ENCODE peak calls at places on chromosomes 3 and 15, in four cellular contexts. One of them, this sample, is unnamed.

GRCh38 chr15:31338879-31339557 is 12.4 kb downstream of the KLF13 start:
- DNase-seq in HepG2: peak; percentile 38
- DNase-seq in WTC11: no peak
- DNase-seq in GM12878: peak; percentile 75
- DNase-seq in this sample: no peak

GRCh38 chr3:186849392-186849975 is 7.0 kb downstream of the ADIPOQ start:
- DNase-seq in WTC11: no peak
- DNase-seq in GM12878: peak; percentile 30
- DNase-seq in HepG2: peak; percentile 67
- DNase-seq in this sample: no peak

GRCh38 chr3:28743843-28744242 is 395.2 kb upstream of the AZI2 start:
- DNase-seq in WTC11: no peak
- DNase-seq in GM12878: no peak
- DNase-seq in HepG2: no peak
- DNase-seq in this sample: no peak

GRCh38 chr15:97961067-97961954 is 808 bp downstream of the ARRDC4 start:
- DNase-seq in WTC11: peak; percentile 66
- DNase-seq in GM12878: no peak
- DNase-seq in HepG2: peak; percentile 2
- DNase-seq in this sample: peak; percentile 65

GRCh38 chr3:41933154-41933676 is 28.7 kb downstream of the ULK4 start:
- DNase-seq in WTC11: no peak
- DNase-seq in HepG2: no peak
- DNase-seq in GM12878: no peak
- DNase-seq in this sample: no peak

GRCh38 chr3:131612745-131613144 is 110.0 kb upstream of the MRPL3 start:
- DNase-seq in HepG2: no peak
- DNase-seq in WTC11: no peak
- DNase-seq in GM12878: no peak
- DNase-seq in this sample: no peak

GRCh38 chr3:47850062-47850802 is 47.3 kb downstream of the DHX30 start:
- DNase-seq in GM12878: no peak
- DNase-seq in HepG2: peak; percentile 50
- DNase-seq in WTC11: no peak
- DNase-seq in this sample: no peak

GRCh38 chr3:107818025-107818424 is 272.8 kb downstream of the CD47 start:
- DNase-seq in WTC11: no peak
- DNase-seq in GM12878: no peak
- DNase-seq in HepG2: no peak
- DNase-seq in this sample: no peak

GRCh38 chr3:23324745-23325144 is 121.6 kb downstream of the UBE2E2 start:
- DNase-seq in WTC11: no peak
- DNase-seq in GM12878: peak; percentile 12
- DNase-seq in HepG2: no peak
- DNase-seq in this sample: no peak

GRCh38 chr3:37024092-37024491 is 30.8 kb downstream of the MLH1 start:
- DNase-seq in HepG2: no peak
- DNase-seq in WTC11: no peak
- DNase-seq in GM12878: no peak
- DNase-seq in this sample: peak; percentile 22

GRCh38 chr15:66735909-66736305 is 33.9 kb downstream of the SMAD6 start:
- DNase-seq in GM12878: no peak
- DNase-seq in WTC11: no peak
- DNase-seq in HepG2: no peak
- DNase-seq in this sample: no peak

GRCh38 chr15:45112143-45112591 is 1.8 kb downstream of the DUOX2 start:
- DNase-seq in GM12878: no peak
- DNase-seq in WTC11: no peak
- DNase-seq in HepG2: no peak
- DNase-seq in this sample: no peak

GRCh38 chr3:107116251-107116650 is 261.0 kb upstream of the CCDC54 start:
- DNase-seq in HepG2: no peak
- DNase-seq in GM12878: no peak
- DNase-seq in WTC11: no peak
- DNase-seq in this sample: no peak

GRCh38 chr15:78372880-78373279 is 32.7 kb downstream of the CRABP1 start:
- DNase-seq in GM12878: no peak
- DNase-seq in HepG2: peak; percentile 24
- DNase-seq in WTC11: no peak
- DNase-seq in this sample: peak; percentile 27

GRCh38 chr15:42147431-42147735 is 9.1 kb downstream of the PLA2G4F start:
- DNase-seq in WTC11: no peak
- DNase-seq in GM12878: no peak
- DNase-seq in HepG2: no peak
- DNase-seq in this sample: no peak

GRCh38 chr3:132593241-132593949 is 3.7 kb upstream of the ACKR4 start:
- DNase-seq in GM12878: no peak
- DNase-seq in WTC11: no peak
- DNase-seq in HepG2: no peak
- DNase-seq in this sample: no peak

GRCh38 chr3:44058022-44058867 is 183.4 kb upstream of the TOPAZ1 start:
- DNase-seq in HepG2: no peak
- DNase-seq in GM12878: peak; percentile 87
- DNase-seq in WTC11: no peak
- DNase-seq in this sample: no peak

GRCh38 chr15:40906947-40907802 is 12.9 kb downstream of the VPS18 start:
- DNase-seq in GM12878: no peak
- DNase-seq in HepG2: no peak
- DNase-seq in WTC11: no peak
- DNase-seq in this sample: no peak

GRCh38 chr3:157650699-157651098 is 147.5 kb upstream of the VEPH1 start:
- DNase-seq in WTC11: no peak
- DNase-seq in HepG2: no peak
- DNase-seq in GM12878: no peak
- DNase-seq in this sample: no peak

GRCh38 chr15:100591835-100592234 is 10.1 kb downstream of the LINS1 start:
- DNase-seq in HepG2: no peak
- DNase-seq in WTC11: no peak
- DNase-seq in GM12878: no peak
- DNase-seq in this sample: no peak

GRCh38 chr15:63870043-63870394 is 36.3 kb upstream of the HERC1 start:
- DNase-seq in HepG2: no peak
- DNase-seq in WTC11: no peak
- DNase-seq in GM12878: no peak
- DNase-seq in this sample: no peak

GRCh38 chr3:31817411-31817966 is 163.6 kb downstream of the OSBPL10 start:
- DNase-seq in GM12878: no peak
- DNase-seq in HepG2: no peak
- DNase-seq in WTC11: no peak
- DNase-seq in this sample: no peak

GRCh38 chr3:159989973-159990846 is 1.6 kb downstream of the IL12A start:
- DNase-seq in WTC11: no peak
- DNase-seq in GM12878: no peak
- DNase-seq in HepG2: no peak
- DNase-seq in this sample: no peak

GRCh38 chr3:159982442-159982841 is 6.2 kb upstream of the IL12A start:
- DNase-seq in GM12878: no peak
- DNase-seq in WTC11: no peak
- DNase-seq in HepG2: no peak
- DNase-seq in this sample: no peak

GRCh38 chr3:159991591-159991990 is 3.0 kb downstream of the IL12A start:
- DNase-seq in GM12878: no peak
- DNase-seq in WTC11: no peak
- DNase-seq in HepG2: no peak
- DNase-seq in this sample: no peak

GRCh38 chr3:159988617-159989251 is at the start of gene IL12A:
- DNase-seq in GM12878: peak; percentile 72
- DNase-seq in HepG2: peak; percentile 59
- DNase-seq in WTC11: peak; percentile 87
- DNase-seq in this sample: peak; percentile 77

GRCh38 chr3:159987291-159987711 is 1.3 kb upstream of the IL12A start:
- DNase-seq in HepG2: no peak
- DNase-seq in GM12878: no peak
- DNase-seq in WTC11: no peak
- DNase-seq in this sample: no peak
- TF ChIP-seq TCF7 in HepG2: no peak
- TF ChIP-seq TCF7 in GM12878: no peak
- TF ChIP-seq TCF7 in WTC11: no peak
- TF ChIP-seq TCF7 in this sample: no peak

GRCh38 chr15:74542192-74543042 is 1.4 kb downstream of the ARID3B start:
- DNase-seq in WTC11: no peak
- DNase-seq in GM12878: no peak
- DNase-seq in HepG2: no peak
- DNase-seq in this sample: peak; percentile 55

GRCh38 chr15:74541494-74542191 is 623 bp downstream of the ARID3B start:
- DNase-seq in HepG2: peak; percentile 29
- DNase-seq in WTC11: no peak
- DNase-seq in GM12878: peak; percentile 74
- DNase-seq in this sample: peak; percentile 85

GRCh38 chr15:74545061-74545460 is 4.0 kb downstream of the ARID3B start:
- DNase-seq in WTC11: no peak
- DNase-seq in GM12878: no peak
- DNase-seq in HepG2: no peak
- DNase-seq in this sample: no peak

GRCh38 chr15:74543043-74543422 is 2.0 kb downstream of the ARID3B start:
- DNase-seq in HepG2: no peak
- DNase-seq in WTC11: no peak
- DNase-seq in GM12878: no peak
- DNase-seq in this sample: no peak

GRCh38 chr15:74543583-74543982 is 2.6 kb downstream of the ARID3B start:
- DNase-seq in HepG2: no peak
- DNase-seq in GM12878: no peak
- DNase-seq in WTC11: no peak
- DNase-seq in this sample: no peak
- TF ChIP-seq TCF7 in HepG2: no peak
- TF ChIP-seq TCF7 in GM12878: no peak
- TF ChIP-seq TCF7 in WTC11: no peak
- TF ChIP-seq TCF7 in this sample: no peak

DNA sequence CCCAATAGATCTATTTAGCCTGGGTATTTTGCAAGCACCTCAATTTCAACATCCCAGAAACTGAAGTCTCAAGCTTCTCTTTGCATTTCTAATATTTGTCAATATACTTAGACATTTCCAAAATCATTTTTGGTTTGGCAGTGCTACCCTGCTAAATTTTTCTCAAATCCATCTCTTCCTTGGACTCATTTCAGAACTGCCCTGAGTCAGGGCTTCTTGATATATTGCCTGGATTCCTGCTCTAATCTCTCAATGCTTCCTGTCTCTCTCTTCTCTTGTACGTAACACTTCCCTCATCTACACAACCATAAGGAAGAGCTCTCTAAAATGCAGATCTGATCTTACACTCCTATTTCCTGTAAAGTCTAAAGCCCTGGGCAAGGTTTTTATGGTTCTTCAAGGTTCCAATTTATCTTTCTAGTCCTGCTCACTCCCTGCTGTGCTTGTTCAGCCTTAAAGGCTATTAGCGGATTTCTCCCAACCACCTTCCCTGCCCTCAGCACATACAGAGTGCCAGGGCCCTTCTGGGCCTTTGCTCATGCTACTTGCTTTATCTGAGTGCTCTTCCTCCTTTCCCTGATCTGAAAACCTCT is 53.0 kb upstream of the MME start:
- DNase-seq in HepG2: no peak
- DNase-seq in WTC11: no peak
- DNase-seq in GM12878: no peak
- DNase-seq in this sample: no peak
- TF ChIP-seq TCF7 in HepG2: no peak
- TF ChIP-seq TCF7 in WTC11: no peak
- TF ChIP-seq TCF7 in GM12878: no peak
- TF ChIP-seq TCF7 in this sample: no peak

GRCh38 chr3:32919920-32920319 is 31.5 kb upstream of the CCR4 start:
- DNase-seq in HepG2: no peak
- DNase-seq in WTC11: no peak
- DNase-seq in GM12878: no peak
- DNase-seq in this sample: no peak
- TF ChIP-seq TCF7 in HepG2: no peak
- TF ChIP-seq TCF7 in WTC11: no peak
- TF ChIP-seq TCF7 in GM12878: no peak
- TF ChIP-seq TCF7 in this sample: no peak

GRCh38 chr3:168205451-168205850 is 109.7 kb upstream of the GOLIM4 start:
- DNase-seq in GM12878: no peak
- DNase-seq in HepG2: no peak
- DNase-seq in WTC11: no peak
- DNase-seq in this sample: no peak
- TF ChIP-seq TCF7 in GM12878: no peak
- TF ChIP-seq TCF7 in HepG2: no peak
- TF ChIP-seq TCF7 in WTC11: no peak
- TF ChIP-seq TCF7 in this sample: no peak

DNA sequence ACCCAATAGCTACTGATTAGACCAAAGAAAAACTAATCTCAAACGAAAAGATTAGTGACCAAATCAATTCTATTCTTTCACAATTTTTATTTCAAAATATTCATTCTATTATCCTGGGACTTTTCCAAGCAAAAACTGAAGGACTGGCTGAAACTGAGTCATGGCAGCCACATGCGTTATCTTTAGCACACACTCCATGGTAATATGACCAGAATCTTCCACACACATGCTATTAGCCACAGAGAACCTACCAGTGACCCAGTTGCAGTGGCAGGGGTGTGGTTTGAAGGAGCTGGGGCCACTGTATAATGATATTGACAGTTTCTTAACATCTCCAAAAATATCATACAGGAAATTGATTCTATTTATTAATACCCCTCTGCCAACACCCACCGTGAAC is 154.8 kb upstream of the ABI3BP start:
- DNase-seq in HepG2: no peak
- DNase-seq in GM12878: no peak
- DNase-seq in WTC11: no peak
- DNase-seq in this sample: peak; percentile 60
- TF ChIP-seq TCF7 in HepG2: no peak
- TF ChIP-seq TCF7 in GM12878: no peak
- TF ChIP-seq TCF7 in WTC11: no peak
- TF ChIP-seq TCF7 in this sample: no peak

GRCh38 chr3:99324854-99325253 is 313.5 kb upstream of the COL8A1 start:
- DNase-seq in HepG2: no peak
- DNase-seq in GM12878: no peak
- DNase-seq in WTC11: no peak
- DNase-seq in this sample: no peak
- TF ChIP-seq TCF7 in HepG2: no peak
- TF ChIP-seq TCF7 in GM12878: no peak
- TF ChIP-seq TCF7 in WTC11: no peak
- TF ChIP-seq TCF7 in this sample: no peak